ENCODE peak calls at places on chromosomes 1 and 21, in eight cellular contexts. F, Q, R, B, T, J, Y and A are unnamed samples.
A peak's percentile ranks its signal among the peaks of the same experiment; 100 is the strongest.

GRCh38 chr1:241600496-241600901 is 39.7 kb downstream of the CHML start:
- DNase-seq in F (no peak), Q (peak; percentile 66), R (peak; percentile 38), B (no peak), T (no peak), J (peak; percentile 80), Y (no peak), A (no peak)

GRCh38 chr1:110200666-110201065 is 9.4 kb upstream of the KCNC4 start:
- DNase-seq in F (no peak), Q (peak; percentile 47), R (peak; percentile 39), B (no peak), T (no peak), J (peak; percentile 57), Y (no peak), A (no peak)

GRCh38 chr1:19208710-19209438 is 1.2 kb downstream of the UBR4 start:
- DNase-seq in F (no peak), Q (peak; percentile 91), R (peak; percentile 73), B (peak; percentile 43), T (no peak), J (peak; percentile 82), Y (no peak), A (no peak)

GRCh38 chr1:155218854-155219591 is 10.5 kb downstream of the MTX1 start:
- DNase-seq in F (peak; percentile 66), Q (peak; percentile 69), R (peak; percentile 44), B (peak; percentile 35), T (peak; percentile 78), J (peak; percentile 79), Y (peak; percentile 71), A (peak; percentile 42)

GRCh38 chr1:152167835-152168534 is 9.0 kb upstream of the RPTN start:
- DNase-seq in F (no peak), Q (peak; percentile 8), R (peak; percentile 97), B (peak; percentile 46), T (no peak), J (peak; percentile 89), Y (peak; percentile 78), A (no peak)

GRCh38 chr1:212364985-212365384 is 49.7 kb downstream of the PACC1 start:
- DNase-seq in F (no peak), Q (peak; percentile 16), R (no peak), B (no peak), T (no peak), J (no peak), Y (no peak), A (no peak)

GRCh38 chr1:233113009-233113712 is 162.8 kb downstream of the NTPCR start:
- DNase-seq in F (peak; percentile 58), Q (peak; percentile 100), R (peak; percentile 100), B (peak; percentile 99), T (peak; percentile 23), J (peak; percentile 97), Y (peak; percentile 94), A (no peak)

GRCh38 chr1:155085504-155086181 is 7.0 kb downstream of the EFNA3 start:
- DNase-seq in F (peak; percentile 59), Q (peak; percentile 21), R (peak; percentile 33), B (peak; percentile 85), T (peak; percentile 56), J (peak; percentile 88), Y (no peak), A (peak; percentile 75)

GRCh38 chr1:245512980-245513578 is 358.3 kb downstream of the KIF26B start:
- DNase-seq in F (peak; percentile 72), Q (no peak), R (peak; percentile 34), B (no peak), T (peak; percentile 44), J (peak; percentile 67), Y (no peak), A (peak; percentile 90)

GRCh38 chr1:185315364-185316108 is 1.5 kb downstream of the IVNS1ABP start:
- DNase-seq in F (no peak), Q (no peak), R (peak; percentile 23), B (no peak), T (peak; percentile 13), J (peak; percentile 46), Y (peak; percentile 7), A (no peak)

GRCh38 chr1:91884459-91885290 is 1.3 kb downstream of the TGFBR3 start:
- DNase-seq in F (peak; percentile 18), Q (peak; percentile 24), R (no peak), B (peak; percentile 19), T (peak; percentile 59), J (peak; percentile 64), Y (no peak), A (no peak)

GRCh38 chr1:175192111-175192629 is 406 bp downstream of the KIAA0040 start:
- DNase-seq in F (peak; percentile 56), Q (no peak), R (no peak), B (peak; percentile 71), T (peak; percentile 42), J (peak; percentile 37), Y (no peak), A (peak; percentile 66)

GRCh38 chr1:189859385-189859977 is 618.2 kb downstream of the BRINP3 start:
- DNase-seq in F (peak; percentile 26), Q (no peak), R (no peak), B (peak; percentile 30), T (peak; percentile 25), J (no peak), Y (peak; percentile 3), A (peak; percentile 55)

GRCh38 chr1:14340244-14340800 is 258.2 kb upstream of the KAZN start:
- DNase-seq in F (no peak), Q (peak; percentile 19), R (peak; percentile 75), B (no peak), T (no peak), J (peak; percentile 85), Y (no peak), A (no peak)

DNA sequence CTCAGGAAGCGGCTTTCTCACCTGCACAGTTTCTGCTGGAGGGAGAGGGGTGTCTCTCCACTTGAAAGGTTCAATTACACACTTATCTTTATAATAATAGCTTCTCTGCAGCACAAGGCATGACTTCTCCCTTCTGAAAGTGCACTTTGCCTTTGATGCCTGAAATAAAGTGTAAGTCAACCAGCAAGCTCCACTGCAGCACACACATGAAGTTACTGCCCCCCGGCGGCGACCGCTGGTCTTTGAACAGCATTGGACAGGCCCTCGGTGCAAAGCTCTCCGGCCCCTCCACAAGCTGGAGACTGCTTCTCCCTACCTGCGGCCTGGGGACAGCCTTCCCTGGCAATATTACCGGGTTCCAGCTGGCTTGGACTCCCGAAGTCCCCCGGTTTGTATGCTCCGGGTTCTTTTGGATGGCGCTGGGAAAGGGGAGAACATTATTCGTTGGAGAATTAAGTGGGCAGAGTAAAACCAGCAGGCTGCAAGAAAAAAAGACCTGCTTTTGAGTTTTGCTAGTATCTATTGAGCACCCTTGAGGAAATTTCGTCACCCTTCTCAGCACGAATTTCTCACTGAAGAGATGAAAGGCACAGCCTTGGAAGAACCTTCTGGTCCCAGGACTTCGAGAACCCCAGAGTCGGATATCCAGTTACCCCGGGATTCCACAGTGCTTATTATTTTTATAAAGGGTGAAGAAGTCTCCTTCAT is 11.8 kb downstream of the RCAN1 start:
- DNase-seq in F (peak; percentile 75), Q (peak; percentile 70), R (peak; percentile 60), B (peak; percentile 68), T (peak; percentile 86), J (peak; percentile 84), Y (no peak), A (peak; percentile 67)
- H2AFZ ChIP-seq in F (no peak overlapping the region), Q (peak overlapping the region; percentile 16), R (no peak overlapping the region), B (no peak overlapping the region), T (no peak overlapping the region), J (no peak overlapping the region), Y (no peak overlapping the region), A (no peak overlapping the region)

GRCh38 chr1:156445789-156446263 is 54.7 kb downstream of the MEF2D start:
- DNase-seq in F (peak; percentile 83), Q (peak; percentile 69), R (peak; percentile 59), B (peak; percentile 96), T (peak; percentile 89), J (peak; percentile 87), Y (peak; percentile 81), A (peak; percentile 69)
- H2AFZ ChIP-seq in F (peak overlapping the region; percentile 75), Q (peak overlapping the region; percentile 74), R (peak overlapping the region; percentile 59), B (peak overlapping the region; percentile 63), T (no peak overlapping the region), J (peak overlapping the region; percentile 75), Y (peak overlapping the region; percentile 34), A (no peak overlapping the region)

GRCh38 chr1:31939484-31940329 is 1.5 kb upstream of the PTP4A2 start:
- DNase-seq in F (peak; percentile 86), Q (peak; percentile 90), R (peak; percentile 91), B (peak; percentile 86), T (peak; percentile 20), J (peak; percentile 88), Y (peak; percentile 87), A (peak; percentile 67)
- H2AFZ ChIP-seq in F (peak overlapping the region; percentile 96), Q (peak overlapping the region; percentile 75), R (no peak overlapping the region), B (peak overlapping the region; percentile 34), T (no peak overlapping the region), J (peak overlapping the region; percentile 28), Y (peak overlapping the region; percentile 7), A (no peak overlapping the region)

GRCh38 chr21:30590297-30590696 is at the start of gene KRTAP22-2:
- DNase-seq in F (no peak), Q (no peak), R (no peak), B (no peak), T (no peak), J (no peak), Y (no peak), A (no peak)

DNA sequence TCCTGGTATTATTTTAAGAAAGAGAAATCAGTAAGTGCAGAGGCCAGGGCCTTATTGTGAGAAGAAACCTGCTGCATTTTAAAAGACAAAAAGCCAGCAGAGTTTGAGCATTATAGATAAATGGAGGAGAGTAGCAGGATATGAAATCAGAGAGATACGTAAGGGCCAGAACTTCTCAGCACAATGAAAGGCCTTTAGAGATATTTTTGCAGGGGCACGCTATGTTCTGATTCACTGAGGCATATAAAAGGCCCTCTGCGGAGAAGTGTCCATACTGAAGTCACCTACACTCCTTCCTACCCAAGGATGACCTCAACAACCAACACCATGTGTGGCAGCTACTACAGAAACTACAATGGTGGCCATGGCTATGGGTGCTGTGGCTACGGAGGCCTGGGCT is at the start of gene KRTAP6-3:
- DNase-seq in F (no peak), Q (no peak), R (no peak), B (no peak), T (no peak), J (no peak), Y (no peak), A (no peak)
- H2AFZ ChIP-seq in F (no peak within 1 kb of the TSS), Q (no peak within 1 kb of the TSS), R (no peak within 1 kb of the TSS), B (no peak within 1 kb of the TSS), T (no peak within 1 kb of the TSS), J (no peak within 1 kb of the TSS), Y (no peak within 1 kb of the TSS), A (no peak within 1 kb of the TSS)

DNA sequence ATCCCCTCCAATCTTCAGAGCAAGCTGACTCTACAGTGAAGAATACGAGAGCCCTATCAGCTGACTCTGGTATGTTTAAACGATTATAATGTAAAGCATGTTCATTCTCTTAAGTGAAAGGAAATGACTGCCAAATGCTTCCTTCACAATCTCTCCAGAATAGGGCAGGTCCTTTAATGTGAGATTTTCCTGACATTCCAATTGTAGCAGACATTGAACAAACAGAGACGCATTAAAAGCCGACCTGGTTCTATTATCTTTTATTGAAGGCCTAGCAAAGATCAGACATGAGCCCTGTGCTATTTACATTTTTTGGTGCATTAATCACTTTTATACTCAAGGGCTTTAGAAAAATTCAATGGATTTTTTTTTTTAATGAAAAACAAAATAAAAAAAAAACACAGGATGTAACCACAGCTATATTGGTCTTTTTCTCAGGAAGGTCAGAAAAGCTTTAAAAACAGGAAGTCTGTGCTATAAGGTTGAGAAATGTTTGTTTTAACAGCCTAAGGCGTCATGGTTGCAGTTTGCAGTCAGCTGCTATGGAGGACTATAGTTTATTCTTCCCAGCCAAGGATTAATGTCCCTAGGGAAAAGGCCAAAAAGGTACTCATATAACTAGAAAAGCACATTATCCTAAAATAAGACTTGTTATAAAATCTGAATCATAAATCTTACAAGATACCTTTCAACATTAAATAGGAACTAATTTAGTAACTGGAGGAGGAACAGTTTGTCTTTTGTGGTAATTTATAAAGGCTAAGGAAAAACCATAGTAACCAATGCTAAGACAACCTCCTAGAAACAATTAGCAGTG is 104.8 kb downstream of the RERE start:
- DNase-seq in F (peak; percentile 35), Q (peak; percentile 96), R (peak; percentile 89), B (peak; percentile 88), T (peak; percentile 42), J (peak; percentile 91), Y (no peak), A (peak; percentile 40)
- H2AFZ ChIP-seq in F (peak overlapping the region; percentile 48), Q (no peak overlapping the region), R (no peak overlapping the region), B (peak overlapping the region; percentile 31), T (no peak overlapping the region), J (peak overlapping the region; percentile 61), Y (no peak overlapping the region), A (peak overlapping the region; percentile 29)

GRCh38 chr1:69913967-69914366 is 291.4 kb downstream of the LRRC40 start:
- DNase-seq in F (no peak), Q (peak; percentile 15), R (peak; percentile 77), B (no peak), T (no peak), J (peak; percentile 69), Y (no peak), A (no peak)
- H2AFZ ChIP-seq in F (no peak overlapping the region), Q (no peak overlapping the region), R (no peak overlapping the region), B (no peak overlapping the region), T (no peak overlapping the region), J (no peak overlapping the region), Y (no peak overlapping the region), A (no peak overlapping the region)